ENCODE peak calls at places on chromosome 13, in eight cellular contexts. V, Y, T, H, W, C, Z and R are unnamed samples.

GRCh38 chr13:66716502-66716901 is 513.6 kb downstream of the PCDH9 start:
- DNase-seq in V (no peak), C (no peak), Y (no peak), H (no peak), W (no peak), T (no peak), Z (no peak), R (no peak)

GRCh38 chr13:38013676-38014075 is 144.1 kb upstream of the TRPC4 start:
- DNase-seq in Z (no peak), H (no peak), C (no peak), W (no peak), T (no peak), V (no peak), Y (no peak), R (no peak)

GRCh38 chr13:59677966-59678814 is 485.5 kb downstream of the DIAPH3 start:
- DNase-seq in Z (peak; percentile 21), C (no peak), Y (no peak), W (peak; percentile 26), V (peak; percentile 40), T (no peak), H (peak; percentile 38), R (no peak)

GRCh38 chr13:45749026-45749759 is 47.1 kb downstream of the CBY2 start:
- DNase-seq in W (no peak), H (no peak), Y (no peak), V (no peak), Z (no peak), T (no peak), C (no peak), R (no peak)

GRCh38 chr13:30698488-30699005 is 36.8 kb upstream of the ALOX5AP start:
- DNase-seq in V (no peak), C (no peak), Y (no peak), W (no peak), Z (no peak), H (no peak), T (no peak), R (no peak)

GRCh38 chr13:109743706-109744453 is 42.5 kb downstream of the IRS2 start:
- DNase-seq in T (no peak), W (no peak), V (no peak), Z (no peak), Y (no peak), H (no peak), C (no peak), R (no peak)

GRCh38 chr13:39012608-39013007 is 22.0 kb upstream of the STOML3 start:
- DNase-seq in H (no peak), T (no peak), C (no peak), Z (no peak), V (no peak), W (no peak), Y (no peak), R (no peak)

GRCh38 chr13:54402495-54402894 is 1373.9 kb downstream of the OLFM4 start:
- DNase-seq in V (no peak), W (no peak), Z (no peak), T (no peak), Y (no peak), H (no peak), C (no peak), R (no peak)

GRCh38 chr13:100301418-100301817 is 212.5 kb downstream of the PCCA start:
- DNase-seq in C (no peak), W (no peak), V (peak; percentile 45), Z (no peak), H (peak; percentile 6), T (peak; percentile 25), Y (no peak), R (no peak)

GRCh38 chr13:37226966-37227365 is 121.5 kb upstream of the CSNK1A1L start:
- DNase-seq in Y (no peak), T (no peak), Z (no peak), V (no peak), C (no peak), W (no peak), H (no peak), R (no peak)

GRCh38 chr13:23325191-23325590 is 108.3 kb downstream of the SACS start:
- DNase-seq in C (no peak), H (no peak), T (no peak), Z (no peak), Y (no peak), W (no peak), V (no peak), R (no peak)

GRCh38 chr13:37685206-37685605 is 86.6 kb upstream of the POSTN start:
- DNase-seq in V (no peak), Z (no peak), T (no peak), H (no peak), Y (no peak), C (no peak), W (no peak), R (no peak)

GRCh38 chr13:52929826-52930225 is 81.4 kb upstream of the PCDH8 start:
- DNase-seq in Z (no peak), C (no peak), W (no peak), V (no peak), H (no peak), Y (no peak), T (no peak), R (no peak)

GRCh38 chr13:100809856-100810255 is 135.3 kb upstream of the TMTC4 start:
- DNase-seq in H (no peak), Y (no peak), T (no peak), C (no peak), Z (no peak), W (no peak), V (no peak), R (no peak)

GRCh38 chr13:112207124-112207523 is 140.2 kb downstream of the SOX1 start:
- DNase-seq in W (no peak), Y (no peak), Z (no peak), C (no peak), T (no peak), V (no peak), H (no peak), R (no peak)

GRCh38 chr13:105170438-105170837 is 1365.0 kb downstream of the EFNB2 start:
- DNase-seq in W (no peak), T (no peak), H (no peak), Z (no peak), C (no peak), Y (no peak), V (no peak), R (no peak)

GRCh38 chr13:40116008-40116407 is 460.5 kb downstream of the COG6 start:
- DNase-seq in C (no peak), V (peak; percentile 74), Z (no peak), H (peak; percentile 61), Y (peak; percentile 47), T (peak; percentile 73), W (peak; percentile 34), R (no peak)
- H3K4me3 ChIP-seq in C (no peak overlapping the region), V (no peak overlapping the region), Z (no peak overlapping the region), H (no peak overlapping the region), Y (no peak overlapping the region), T (no peak overlapping the region), W (no peak overlapping the region), R (no peak overlapping the region)

GRCh38 chr13:75736132-75736531 is 100.0 kb downstream of the LMO7 start:
- DNase-seq in Y (no peak), T (no peak), C (no peak), H (no peak), V (no peak), Z (no peak), W (no peak), R (no peak)

GRCh38 chr13:75744127-75744526 is 108.0 kb downstream of the LMO7 start:
- DNase-seq in H (no peak), T (no peak), W (no peak), Y (no peak), V (no peak), Z (no peak), C (no peak), R (no peak)

GRCh38 chr13:75740008-75740407 is 103.9 kb downstream of the LMO7 start:
- DNase-seq in V (no peak), W (no peak), Z (no peak), T (no peak), Y (no peak), C (no peak), H (no peak), R (no peak)

GRCh38 chr13:75738841-75739240 is 102.7 kb downstream of the LMO7 start:
- DNase-seq in Z (no peak), C (no peak), T (no peak), H (no peak), W (no peak), Y (no peak), V (no peak), R (no peak)

DNA sequence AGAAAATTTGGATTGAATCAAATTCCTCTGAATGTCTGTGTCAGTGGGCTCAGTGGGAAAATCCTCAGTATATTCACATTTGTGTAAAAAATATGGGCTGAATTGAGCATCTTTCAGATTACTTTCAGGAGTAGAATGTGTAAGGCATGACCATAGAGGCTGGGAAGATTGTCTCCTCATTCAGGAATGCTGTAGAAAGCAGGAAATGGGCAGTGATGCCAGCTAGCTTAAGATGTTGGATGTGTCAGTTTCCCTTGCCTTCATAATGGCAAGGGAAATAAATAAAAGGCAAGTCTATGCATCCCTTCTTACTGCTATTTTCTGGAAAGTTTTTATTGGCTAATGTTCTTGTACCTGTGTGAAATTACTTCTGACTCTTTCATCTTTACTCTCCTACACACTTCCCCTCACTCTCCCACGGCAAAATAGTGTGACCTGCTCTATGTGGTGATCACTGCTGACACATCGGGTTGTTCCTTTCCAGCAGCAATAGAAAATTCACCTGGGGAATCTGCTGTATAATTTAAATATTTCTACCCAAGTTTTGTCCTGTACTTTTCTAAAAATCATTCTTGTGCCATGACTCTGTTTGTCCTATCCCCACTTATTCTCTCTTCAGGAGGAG is 103.2 kb downstream of the LMO7 start:
- DNase-seq in Y (no peak), H (no peak), V (no peak), C (no peak), T (no peak), W (no peak), Z (no peak), R (no peak)
- H3K27ac ChIP-seq in Y (no peak overlapping the region), H (no peak overlapping the region), V (no peak overlapping the region), C (no peak overlapping the region), T (no peak overlapping the region), W (peak overlapping the region; percentile 38), Z (no peak overlapping the region), R (no peak overlapping the region)

DNA sequence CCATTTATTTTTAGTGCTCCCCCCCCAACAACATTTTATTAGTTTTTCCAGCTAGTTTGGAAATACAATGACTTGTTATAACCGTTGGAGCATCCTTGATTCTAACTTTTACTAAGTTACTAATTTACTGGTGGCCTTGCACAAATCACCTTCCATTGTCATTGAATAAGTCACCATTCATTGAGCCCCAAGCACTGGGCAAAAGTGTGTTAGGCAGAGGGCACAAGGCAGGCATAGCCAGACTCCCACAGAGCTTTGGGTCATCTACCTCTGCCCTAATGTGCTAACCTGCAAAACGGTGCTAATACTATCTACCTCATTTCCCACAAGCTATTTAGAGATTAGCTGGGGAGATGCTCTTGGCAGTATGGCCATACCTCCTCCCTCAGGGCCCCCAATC is 86.8 kb upstream of the RNF113B start:
- DNase-seq in C (no peak), W (no peak), Y (no peak), H (no peak), T (no peak), V (no peak), Z (no peak), R (no peak)
- H3K4me1 ChIP-seq in C (peaks cover 18% of the 10 kb centered on the region), W (peaks cover 27% of the 10 kb centered on the region), Y (peaks cover 9% of the 10 kb centered on the region), H (peaks cover 18% of the 10 kb centered on the region), T (peaks cover 45% of the 10 kb centered on the region), V (peaks cover 8% of the 10 kb centered on the region), Z (no peaks in the 10 kb centered on the region), R (no peaks in the 10 kb centered on the region)

DNA sequence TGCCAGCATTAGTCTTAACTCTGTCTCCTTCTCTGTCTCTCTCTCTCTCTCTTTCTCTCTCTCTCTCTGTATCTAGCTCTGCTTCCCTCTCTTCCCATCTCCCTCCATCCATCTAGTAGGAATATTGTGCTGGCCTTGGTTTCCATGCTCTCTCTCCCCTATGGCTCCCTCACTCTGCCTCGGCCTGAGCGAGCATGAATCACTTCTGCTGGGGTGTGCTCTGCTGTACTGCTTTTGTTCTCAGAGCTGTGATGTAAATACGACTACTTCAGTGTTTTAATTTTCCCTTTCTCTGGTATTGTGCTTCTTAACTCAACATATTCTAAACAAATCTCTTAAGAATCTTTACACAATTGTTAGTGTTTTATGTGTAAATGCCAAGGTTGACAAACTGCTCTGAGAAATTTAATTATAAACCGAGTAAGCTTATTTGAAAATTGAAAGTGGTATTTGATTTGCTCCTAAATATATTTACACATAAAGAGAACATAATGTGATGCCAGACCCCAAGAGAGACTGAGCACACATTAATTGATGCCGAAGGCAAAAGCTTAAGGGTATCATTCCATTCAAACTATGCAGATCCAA is 211.5 kb upstream of the KL start:
- DNase-seq in H (no peak), W (no peak), Y (no peak), V (no peak), Z (no peak), C (no peak), T (no peak), R (no peak)
- H3K4me3 ChIP-seq in H (no peak overlapping the region), W (no peak overlapping the region), Y (no peak overlapping the region), V (no peak overlapping the region), Z (no peak overlapping the region), C (no peak overlapping the region), T (no peak overlapping the region), R (no peak overlapping the region)